ENCODE peak calls at places on chromosome 10, in six cellular contexts. One of them, this sample, is unnamed.

GRCh38 chr10:11236234-11236633 is 218.6 kb downstream of the CELF2 start:
- DNase-seq in H1: no peak
- DNase-seq in neuronal stem cell: no peak
- DNase-seq in mesenchymal stem cell: peak
- DNase-seq in IMR-90: peak
- DNase-seq in trophoblast cell: no peak
- DNase-seq in this sample: no peak

GRCh38 chr10:124977648-124978375 is 35.9 kb downstream of the ZRANB1 start:
- DNase-seq in H1: no peak
- DNase-seq in neuronal stem cell: no peak
- DNase-seq in mesenchymal stem cell: no peak
- DNase-seq in IMR-90: no peak
- DNase-seq in trophoblast cell: no peak
- DNase-seq in this sample: no peak

GRCh38 chr10:19929466-19930140 is 113.4 kb downstream of the PLXDC2 start:
- DNase-seq in H1: no peak
- DNase-seq in neuronal stem cell: no peak
- DNase-seq in mesenchymal stem cell: peak
- DNase-seq in IMR-90: peak
- DNase-seq in trophoblast cell: no peak
- DNase-seq in this sample: no peak

GRCh38 chr10:63241898-63242297 is 108.8 kb downstream of the NRBF2 start:
- DNase-seq in H1: no peak
- DNase-seq in neuronal stem cell: no peak
- DNase-seq in mesenchymal stem cell: no peak
- DNase-seq in IMR-90: no peak
- DNase-seq in trophoblast cell: no peak
- DNase-seq in this sample: no peak

GRCh38 chr10:91604462-91604935 is 28.4 kb downstream of the PPP1R3C start:
- DNase-seq in H1: no peak
- DNase-seq in neuronal stem cell: no peak
- DNase-seq in mesenchymal stem cell: peak
- DNase-seq in IMR-90: no peak
- DNase-seq in trophoblast cell: no peak
- DNase-seq in this sample: no peak

GRCh38 chr10:117830832-117831231 is 215.9 kb downstream of the RAB11FIP2 start:
- DNase-seq in H1: peak
- DNase-seq in neuronal stem cell: peak
- DNase-seq in mesenchymal stem cell: no peak
- DNase-seq in IMR-90: no peak
- DNase-seq in trophoblast cell: no peak
- DNase-seq in this sample: peak

GRCh38 chr10:125538947-125539649 is 143.9 kb downstream of the TEX36 start:
- DNase-seq in H1: peak
- DNase-seq in neuronal stem cell: no peak
- DNase-seq in mesenchymal stem cell: no peak
- DNase-seq in IMR-90: no peak
- DNase-seq in trophoblast cell: no peak
- DNase-seq in this sample: no peak

GRCh38 chr10:74213571-74214162 is 62.6 kb downstream of the ADK start:
- DNase-seq in H1: no peak
- DNase-seq in neuronal stem cell: no peak
- DNase-seq in mesenchymal stem cell: peak
- DNase-seq in IMR-90: peak
- DNase-seq in trophoblast cell: peak
- DNase-seq in this sample: no peak

GRCh38 chr10:88270871-88271713 is 312.0 kb downstream of the RNLS start:
- DNase-seq in H1: no peak
- DNase-seq in neuronal stem cell: no peak
- DNase-seq in mesenchymal stem cell: peak
- DNase-seq in IMR-90: peak
- DNase-seq in trophoblast cell: peak
- DNase-seq in this sample: no peak

GRCh38 chr10:26696786-26697162 is 727 bp upstream of the PDSS1 start:
- DNase-seq in H1: no peak
- DNase-seq in neuronal stem cell: no peak
- DNase-seq in mesenchymal stem cell: no peak
- DNase-seq in IMR-90: peak
- DNase-seq in trophoblast cell: peak
- DNase-seq in this sample: no peak

GRCh38 chr10:28883741-28884443 is 206.6 kb downstream of the BAMBI start:
- DNase-seq in H1: no peak
- DNase-seq in neuronal stem cell: no peak
- DNase-seq in mesenchymal stem cell: no peak
- DNase-seq in IMR-90: no peak
- DNase-seq in trophoblast cell: no peak
- DNase-seq in this sample: no peak

GRCh38 chr10:6950133-6950532 is 370.1 kb upstream of the PRKCQ start:
- DNase-seq in H1: no peak
- DNase-seq in neuronal stem cell: no peak
- DNase-seq in mesenchymal stem cell: no peak
- DNase-seq in IMR-90: no peak
- DNase-seq in trophoblast cell: no peak
- DNase-seq in this sample: no peak

GRCh38 chr10:31927597-31928530 is 767 bp downstream of the ARHGAP12 start:
- DNase-seq in H1: peak
- DNase-seq in neuronal stem cell: peak
- DNase-seq in mesenchymal stem cell: peak
- DNase-seq in IMR-90: peak
- DNase-seq in trophoblast cell: peak
- DNase-seq in this sample: peak

GRCh38 chr10:32073676-32074075 is 17.5 kb upstream of the KIF5B start:
- DNase-seq in H1: no peak
- DNase-seq in neuronal stem cell: no peak
- DNase-seq in mesenchymal stem cell: peak
- DNase-seq in IMR-90: peak
- DNase-seq in trophoblast cell: no peak
- DNase-seq in this sample: no peak

GRCh38 chr10:30784521-30784895 is 155.0 kb upstream of the LYZL2 start:
- DNase-seq in H1: no peak
- DNase-seq in neuronal stem cell: no peak
- DNase-seq in mesenchymal stem cell: peak
- DNase-seq in IMR-90: peak
- DNase-seq in trophoblast cell: peak
- DNase-seq in this sample: no peak

GRCh38 chr10:116056445-116057293 is 216.3 kb downstream of the GFRA1 start:
- DNase-seq in H1: no peak
- DNase-seq in neuronal stem cell: no peak
- DNase-seq in mesenchymal stem cell: no peak
- DNase-seq in IMR-90: no peak
- DNase-seq in trophoblast cell: no peak
- DNase-seq in this sample: no peak

GRCh38 chr10:48468130-48468790 is 136.6 kb downstream of the ARHGAP22 start:
- DNase-seq in H1: peak
- DNase-seq in neuronal stem cell: no peak
- DNase-seq in mesenchymal stem cell: no peak
- DNase-seq in IMR-90: no peak
- DNase-seq in trophoblast cell: no peak
- DNase-seq in this sample: no peak

GRCh38 chr10:78972947-78973900 is 95.5 kb upstream of the ZMIZ1 start:
- DNase-seq in H1: peak
- DNase-seq in neuronal stem cell: peak
- DNase-seq in mesenchymal stem cell: peak
- DNase-seq in IMR-90: peak
- DNase-seq in trophoblast cell: peak
- DNase-seq in this sample: peak

GRCh38 chr10:80660266-80660665 is 122.6 kb downstream of the SH2D4B start:
- DNase-seq in H1: no peak
- DNase-seq in neuronal stem cell: no peak
- DNase-seq in mesenchymal stem cell: no peak
- DNase-seq in IMR-90: no peak
- DNase-seq in trophoblast cell: no peak
- DNase-seq in this sample: no peak

GRCh38 chr10:42781893-42782445 is 626 bp upstream of the BMS1 start:
- DNase-seq in H1: no peak
- DNase-seq in neuronal stem cell: no peak
- DNase-seq in mesenchymal stem cell: no peak
- DNase-seq in IMR-90: no peak
- DNase-seq in trophoblast cell: peak
- DNase-seq in this sample: no peak

GRCh38 chr10:95792874-95793285 is 36.9 kb downstream of the ENTPD1 start:
- DNase-seq in H1: no peak
- DNase-seq in neuronal stem cell: no peak
- DNase-seq in mesenchymal stem cell: no peak
- DNase-seq in IMR-90: peak
- DNase-seq in trophoblast cell: peak
- DNase-seq in this sample: no peak

GRCh38 chr10:5692476-5693358 is 8.1 kb downstream of the TASOR2 start:
- DNase-seq in H1: peak
- DNase-seq in neuronal stem cell: peak
- DNase-seq in mesenchymal stem cell: peak
- DNase-seq in IMR-90: peak
- DNase-seq in trophoblast cell: peak
- DNase-seq in this sample: peak
- H3K4ac ChIP-seq in H1: peak
- H3K4ac ChIP-seq in neuronal stem cell: no peak
- H3K4ac ChIP-seq in mesenchymal stem cell: peak
- H3K4ac ChIP-seq in IMR-90: peak
- H3K4ac ChIP-seq in trophoblast cell: peak
- H3K4ac ChIP-seq in this sample: no peak

GRCh38 chr10:34570887-34571286 is 244.2 kb downstream of the PARD3 start:
- DNase-seq in H1: no peak
- DNase-seq in neuronal stem cell: no peak
- DNase-seq in mesenchymal stem cell: no peak
- DNase-seq in IMR-90: no peak
- DNase-seq in trophoblast cell: peak
- DNase-seq in this sample: no peak
- H3K14ac ChIP-seq in H1: no peak
- H3K14ac ChIP-seq in neuronal stem cell: no peak
- H3K14ac ChIP-seq in mesenchymal stem cell: no peak
- H3K14ac ChIP-seq in IMR-90: no peak
- H3K14ac ChIP-seq in trophoblast cell: no peak
- H3K14ac ChIP-seq in this sample: no peak

GRCh38 chr10:103834436-103835095 is 20.8 kb downstream of the SH3PXD2A start:
- DNase-seq in H1: no peak
- DNase-seq in neuronal stem cell: no peak
- DNase-seq in mesenchymal stem cell: no peak
- DNase-seq in IMR-90: no peak
- DNase-seq in trophoblast cell: no peak
- DNase-seq in this sample: no peak
- H3K4ac ChIP-seq in H1: no peak
- H3K4ac ChIP-seq in neuronal stem cell: no peak
- H3K4ac ChIP-seq in mesenchymal stem cell: peak
- H3K4ac ChIP-seq in IMR-90: no peak
- H3K4ac ChIP-seq in trophoblast cell: no peak
- H3K4ac ChIP-seq in this sample: no peak

GRCh38 chr10:99756158-99756557 is 24.1 kb downstream of the CUTC start:
- DNase-seq in H1: no peak
- DNase-seq in neuronal stem cell: no peak
- DNase-seq in mesenchymal stem cell: no peak
- DNase-seq in IMR-90: no peak
- DNase-seq in trophoblast cell: no peak
- DNase-seq in this sample: no peak

GRCh38 chr10:99754670-99755069 is 22.6 kb downstream of the CUTC start:
- DNase-seq in H1: no peak
- DNase-seq in neuronal stem cell: no peak
- DNase-seq in mesenchymal stem cell: no peak
- DNase-seq in IMR-90: peak
- DNase-seq in trophoblast cell: no peak
- DNase-seq in this sample: no peak

GRCh38 chr10:99761395-99761794 is 21.0 kb upstream of the ABCC2 start:
- DNase-seq in H1: no peak
- DNase-seq in neuronal stem cell: no peak
- DNase-seq in mesenchymal stem cell: no peak
- DNase-seq in IMR-90: no peak
- DNase-seq in trophoblast cell: no peak
- DNase-seq in this sample: no peak

GRCh38 chr10:99760321-99760720 is 22.1 kb upstream of the ABCC2 start:
- DNase-seq in H1: no peak
- DNase-seq in neuronal stem cell: no peak
- DNase-seq in mesenchymal stem cell: no peak
- DNase-seq in IMR-90: no peak
- DNase-seq in trophoblast cell: no peak
- DNase-seq in this sample: no peak

GRCh38 chr10:99758241-99758891 is 24.1 kb upstream of the ABCC2 start:
- DNase-seq in H1: no peak
- DNase-seq in neuronal stem cell: no peak
- DNase-seq in mesenchymal stem cell: no peak
- DNase-seq in IMR-90: peak
- DNase-seq in trophoblast cell: no peak
- DNase-seq in this sample: no peak
- H3K14ac ChIP-seq in H1: no peak
- H3K14ac ChIP-seq in neuronal stem cell: no peak
- H3K14ac ChIP-seq in mesenchymal stem cell: no peak
- H3K14ac ChIP-seq in IMR-90: no peak
- H3K14ac ChIP-seq in trophoblast cell: no peak
- H3K14ac ChIP-seq in this sample: no peak

GRCh38 chr10:5813091-5813340 is 218 bp downstream of the GDI2 start:
- DNase-seq in H1: no peak
- DNase-seq in neuronal stem cell: no peak
- DNase-seq in mesenchymal stem cell: no peak
- DNase-seq in IMR-90: no peak
- DNase-seq in trophoblast cell: no peak
- DNase-seq in this sample: no peak
- H3K4ac ChIP-seq in H1: peak
- H3K4ac ChIP-seq in neuronal stem cell: peak
- H3K4ac ChIP-seq in mesenchymal stem cell: peak
- H3K4ac ChIP-seq in IMR-90: peak
- H3K4ac ChIP-seq in trophoblast cell: peak
- H3K4ac ChIP-seq in this sample: no peak

GRCh38 chr10:72742797-72743196 is 50.9 kb downstream of the MCU start:
- DNase-seq in H1: no peak
- DNase-seq in neuronal stem cell: no peak
- DNase-seq in mesenchymal stem cell: no peak
- DNase-seq in IMR-90: no peak
- DNase-seq in trophoblast cell: no peak
- DNase-seq in this sample: no peak

GRCh38 chr10:72744566-72744965 is 52.6 kb downstream of the MCU start:
- DNase-seq in H1: no peak
- DNase-seq in neuronal stem cell: no peak
- DNase-seq in mesenchymal stem cell: no peak
- DNase-seq in IMR-90: no peak
- DNase-seq in trophoblast cell: no peak
- DNase-seq in this sample: no peak

GRCh38 chr10:72738476-72738875 is 46.5 kb downstream of the MCU start:
- DNase-seq in H1: no peak
- DNase-seq in neuronal stem cell: no peak
- DNase-seq in mesenchymal stem cell: peak
- DNase-seq in IMR-90: no peak
- DNase-seq in trophoblast cell: no peak
- DNase-seq in this sample: no peak

GRCh38 chr10:72740526-72740925 is 48.6 kb downstream of the MCU start:
- DNase-seq in H1: no peak
- DNase-seq in neuronal stem cell: no peak
- DNase-seq in mesenchymal stem cell: peak
- DNase-seq in IMR-90: peak
- DNase-seq in trophoblast cell: peak
- DNase-seq in this sample: no peak

DNA sequence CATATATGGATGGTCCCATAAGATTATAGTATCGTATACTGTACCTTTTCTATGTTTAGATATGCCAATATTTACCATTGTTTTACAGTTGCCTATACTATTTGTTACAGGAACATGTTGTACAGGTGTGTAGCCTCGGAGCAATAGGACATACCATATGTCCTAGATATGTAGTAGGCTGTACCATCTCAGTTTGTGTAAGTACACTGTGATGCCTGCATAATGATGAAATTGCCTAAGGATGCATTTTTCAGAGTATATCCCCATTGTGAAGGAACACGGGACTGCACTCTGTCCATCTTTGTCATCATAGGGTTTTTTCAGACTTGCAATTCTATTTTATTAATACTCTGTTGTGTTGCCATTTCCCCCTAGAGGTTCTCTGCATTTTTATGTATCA is 50.1 kb downstream of the MCU start:
- DNase-seq in H1: no peak
- DNase-seq in neuronal stem cell: no peak
- DNase-seq in mesenchymal stem cell: no peak
- DNase-seq in IMR-90: no peak
- DNase-seq in trophoblast cell: peak
- DNase-seq in this sample: no peak
- H3K14ac ChIP-seq in H1: no peak
- H3K14ac ChIP-seq in neuronal stem cell: no peak
- H3K14ac ChIP-seq in mesenchymal stem cell: no peak
- H3K14ac ChIP-seq in IMR-90: no peak
- H3K14ac ChIP-seq in trophoblast cell: no peak
- H3K14ac ChIP-seq in this sample: no peak